ENCODE peak calls at places on chromosomes 12 and 14, in five cellular contexts. R, O, G, P and H are unnamed samples.
A peak's percentile ranks its signal among the peaks of the same experiment; 100 is the strongest.

GRCh38 chr12:57231276-57232021 is 1.9 kb downstream of the SHMT2 start:
- DNase-seq in R (no peak), O (no peak), G (no peak), P (no peak), H (no peak)

GRCh38 chr12:21694660-21695059 is 37.0 kb upstream of the LDHB start:
- DNase-seq in R (no peak), O (no peak), G (no peak), P (no peak), H (no peak)

GRCh38 chr14:103088921-103089320 is 4.9 kb downstream of the LBHD2 start:
- DNase-seq in R (no peak), O (peak; percentile 13), G (no peak), P (no peak), H (no peak)

GRCh38 chr12:103114296-103115055 is 157.0 kb downstream of the ASCL1 start:
- DNase-seq in R (no peak), O (no peak), G (no peak), P (no peak), H (no peak)

GRCh38 chr12:48810817-48811453 is 7.4 kb upstream of the CACNB3 start:
- DNase-seq in R (no peak), O (no peak), G (no peak), P (peak; percentile 98), H (peak; percentile 67)

GRCh38 chr14:58777541-58777979 is 139.8 kb downstream of the DACT1 start:
- DNase-seq in R (no peak), O (no peak), G (no peak), P (peak; percentile 76), H (no peak)

GRCh38 chr12:42056130-42056529 is 88.5 kb downstream of the GXYLT1 start:
- DNase-seq in R (no peak), O (no peak), G (no peak), P (no peak), H (no peak)

GRCh38 chr14:64221604-64222003 is 72.6 kb downstream of the ESR2 start:
- DNase-seq in R (peak; percentile 61), O (no peak), G (no peak), P (no peak), H (no peak)

GRCh38 chr12:15526033-15526432 is 203.7 kb downstream of the PTPRO start:
- DNase-seq in R (no peak), O (no peak), G (no peak), P (no peak), H (no peak)

GRCh38 chr12:72330291-72330690 is 58.1 kb downstream of the TRHDE start:
- DNase-seq in R (no peak), O (peak; percentile 51), G (no peak), P (peak; percentile 82), H (peak; percentile 54)

GRCh38 chr12:95762123-95762785 is 28.3 kb downstream of the NTN4 start:
- DNase-seq in R (no peak), O (no peak), G (no peak), P (no peak), H (no peak)

GRCh38 chr14:103103461-103104388 is 9.2 kb downstream of the EXOC3L4 start:
- DNase-seq in R (peak; percentile 61), O (peak; percentile 77), G (no peak), P (peak; percentile 35), H (no peak)

GRCh38 chr12:131380220-131380957 is 330.5 kb upstream of the SFSWAP start:
- DNase-seq in R (no peak), O (no peak), G (peak; percentile 76), P (no peak), H (no peak)

GRCh38 chr14:105087963-105088811 is 23.0 kb upstream of the GPR132 start:
- DNase-seq in R (no peak), O (no peak), G (peak; percentile 89), P (peak; percentile 74), H (no peak)

GRCh38 chr12:109735051-109735521 is 21.5 kb downstream of the FAM222A start:
- DNase-seq in R (no peak), O (peak; percentile 23), G (no peak), P (no peak), H (no peak)

GRCh38 chr12:82862069-82862841 is 175.5 kb downstream of the TMTC2 start:
- DNase-seq in R (no peak), O (no peak), G (no peak), P (peak; percentile 2), H (no peak)

GRCh38 chr12:105331805-105332251 is 1.3 kb downstream of the C12orf75 start:
- DNase-seq in R (no peak), O (no peak), G (no peak), P (no peak), H (no peak)

GRCh38 chr12:4562034-4562657 is at the start of gene DYRK4:
- DNase-seq in R (peak; percentile 31), O (peak; percentile 82), G (peak; percentile 91), P (peak; percentile 60), H (peak; percentile 42)

GRCh38 chr12:90939382-90939781 is 15.6 kb downstream of the CCER1 start:
- DNase-seq in R (no peak), O (no peak), G (no peak), P (peak; percentile 26), H (no peak)

GRCh38 chr12:71476513-71476912 is 36.9 kb downstream of the LGR5 start:
- DNase-seq in R (no peak), O (no peak), G (no peak), P (peak; percentile 76), H (peak; percentile 67)

GRCh38 chr12:104687823-104688573 is 231.2 kb downstream of the CHST11 start:
- DNase-seq in R (no peak), O (no peak), G (no peak), P (no peak), H (no peak)

DNA sequence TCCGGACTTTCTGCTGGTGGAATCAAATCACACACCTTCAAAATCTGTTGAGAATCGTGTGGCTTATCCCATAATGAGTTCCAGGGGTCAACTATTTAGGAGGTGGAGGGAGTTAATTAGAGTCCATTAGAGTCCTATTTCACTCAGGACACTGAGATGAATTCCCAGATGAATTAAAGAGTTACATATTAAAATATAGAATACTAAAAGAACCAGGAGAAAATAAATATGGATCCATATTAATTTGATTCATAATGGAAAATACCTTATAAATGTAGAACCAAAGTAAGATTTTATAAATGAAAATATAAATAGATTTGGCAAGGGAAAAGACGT is 44.6 kb upstream of the C14orf132 start:
- DNase-seq in R (no peak), O (no peak), G (no peak), P (no peak), H (no peak)
- TF ChIP-seq CTCF in R (no peak), O (no peak), G (no peak), P (no peak), H (no peak)

GRCh38 chr14:24394275-24394674 is 4.5 kb upstream of the NYNRIN start:
- DNase-seq in R (no peak), O (no peak), G (no peak), P (no peak), H (no peak)
- TF ChIP-seq CTCF in R (no peak), O (no peak), G (peak; percentile 17), P (no peak), H (no peak)

GRCh38 chr12:17528394-17528793 is 561.6 kb downstream of the RERGL start:
- DNase-seq in R (no peak), O (no peak), G (no peak), P (no peak), H (no peak)
- TF ChIP-seq CTCF in R (no peak), O (no peak), G (no peak), P (no peak), H (no peak)

GRCh38 chr12:69566603-69567002 is 18.7 kb upstream of the CCT2 start:
- DNase-seq in R (no peak), O (no peak), G (no peak), P (no peak), H (no peak)
- TF ChIP-seq CTCF in R (no peak), O (no peak), G (no peak), P (no peak), H (no peak)

GRCh38 chr12:56189918-56190694 is 823 bp upstream of the SMARCC2 start:
- DNase-seq in R (peak; percentile 76), O (peak; percentile 88), G (peak; percentile 96), P (peak; percentile 85), H (peak; percentile 69)

GRCh38 chr12:56189336-56189917 is at the start of gene SMARCC2:
- DNase-seq in R (peak; percentile 87), O (peak; percentile 95), G (peak; percentile 96), P (peak; percentile 85), H (peak; percentile 67)

GRCh38 chr12:56188786-56189335 is 422 bp downstream of the SMARCC2 start:
- DNase-seq in R (peak; percentile 13), O (no peak), G (no peak), P (no peak), H (no peak)

GRCh38 chr12:56192582-56192981 is 3.3 kb upstream of the SMARCC2 start:
- DNase-seq in R (no peak), O (no peak), G (no peak), P (no peak), H (no peak)

DNA sequence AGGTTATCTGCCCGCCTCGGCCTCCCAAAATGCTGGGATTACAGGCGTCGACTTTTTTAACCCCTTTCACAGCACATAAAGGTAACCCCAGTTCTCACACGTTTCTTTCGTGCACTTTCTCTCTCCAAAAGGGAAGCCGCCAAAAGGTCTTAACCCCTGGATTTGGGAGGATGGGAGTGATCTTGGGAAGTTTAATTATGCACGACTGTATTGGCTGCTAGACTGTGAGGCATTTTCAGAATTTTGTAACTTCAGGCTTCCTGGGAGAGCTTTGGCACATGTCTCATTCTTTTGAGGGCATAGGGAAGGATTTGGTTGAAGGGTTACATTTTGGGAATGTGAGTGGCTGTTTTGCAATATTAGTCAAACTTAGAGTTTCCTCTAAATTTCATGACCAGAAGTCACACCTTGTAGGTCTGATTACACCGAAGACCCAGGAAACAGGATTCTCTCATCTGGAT is 1.4 kb upstream of the SMARCC2 start:
- DNase-seq in R (no peak), O (no peak), G (no peak), P (no peak), H (no peak)
- TF ChIP-seq CTCF in R (no peak), O (no peak), G (no peak), P (no peak), H (no peak)

GRCh38 chr14:30443368-30444007 is 115.5 kb upstream of the G2E3 start:
- DNase-seq in R (no peak), O (no peak), G (no peak), P (peak; percentile 46), H (no peak)
- TF ChIP-seq CTCF in R (no peak), O (peak; percentile 29), G (peak; percentile 48), P (peak; percentile 56), H (peak; percentile 40)

DNA sequence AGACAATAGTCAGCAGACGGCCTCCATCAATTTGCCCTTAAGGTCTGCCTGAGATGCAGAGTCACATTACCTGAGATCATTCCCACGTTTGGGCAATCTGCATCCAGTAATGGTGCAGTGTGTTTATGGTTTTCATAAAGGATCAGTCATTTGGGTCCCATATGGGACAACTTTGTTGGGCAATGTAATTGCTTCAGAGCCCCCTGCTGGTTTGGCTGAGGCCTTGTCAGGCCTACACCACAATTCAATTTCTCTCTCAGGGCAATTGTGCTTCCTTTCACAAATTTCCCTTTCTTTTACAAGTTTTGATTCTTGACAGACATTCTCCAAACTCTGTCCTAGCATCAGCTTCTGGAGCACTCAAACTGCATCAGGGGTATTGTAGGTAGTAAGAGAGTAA is 191.2 kb upstream of the SSTR1 start:
- DNase-seq in R (no peak), O (no peak), G (no peak), P (no peak), H (no peak)
- TF ChIP-seq CTCF in R (no peak), O (no peak), G (no peak), P (no peak), H (peak; percentile 7)